ENCODE peak calls at places on chromosomes 16 and 17, in nine cellular contexts. F is A549, J is HCT116, D is SK-N-SH, I is K562, Y is GM12878, S is Panc1, W is HepG2, Z is HL-60. V is an unnamed sample.

GRCh38 chr16:54649846-54650245 is 280.8 kb upstream of the IRX5 start:
- DNase-seq in I (no peak), Y (no peak), W (no peak), S (no peak), Z (no peak), D (no peak), F (no peak), J (no peak), V (no peak)

GRCh38 chr16:57818377-57819055 is 16.2 kb upstream of the KIFC3 start:
- DNase-seq in S (no peak), Z (no peak), Y (no peak), W (no peak), F (no peak), J (no peak), I (no peak), D (no peak), V (no peak)

GRCh38 chr16:3087243-3087791 is 11.8 kb downstream of the ZSCAN10 start:
- DNase-seq in W (no peak), S (no peak), D (no peak), J (no peak), I (peak), Z (no peak), F (no peak), Y (no peak), V (peak)

GRCh38 chr17:43338886-43339516 is 59.8 kb upstream of the ARL4D start:
- DNase-seq in W (peak), S (no peak), D (no peak), F (no peak), Z (peak), Y (no peak), I (no peak), J (no peak), V (peak)

GRCh38 chr16:62392698-62393097 is 356.5 kb upstream of the CDH8 start:
- DNase-seq in Y (no peak), F (no peak), J (no peak), I (no peak), S (no peak), D (no peak), W (no peak), Z (no peak), V (no peak)

GRCh38 chr17:44359001-44359400 is 4.7 kb downstream of the FAM171A2 start:
- DNase-seq in F (no peak), W (no peak), Z (no peak), J (no peak), Y (no peak), S (no peak), D (no peak), I (no peak), V (no peak)

GRCh38 chr17:27322690-27323508 is 29.0 kb downstream of the WSB1 start:
- DNase-seq in S (no peak), J (no peak), Y (no peak), D (no peak), I (no peak), F (no peak), W (no peak), Z (no peak), V (no peak)

GRCh38 chr16:77993586-77993985 is 28.8 kb upstream of the CLEC3A start:
- DNase-seq in J (no peak), W (no peak), Z (no peak), D (no peak), F (no peak), I (no peak), Y (no peak), S (no peak), V (peak)

GRCh38 chr16:70437017-70437581 is 1.8 kb downstream of the ST3GAL2 start:
- DNase-seq in I (peak), Z (no peak), W (peak), S (no peak), F (no peak), J (no peak), D (peak), Y (no peak), V (peak)

GRCh38 chr17:64006361-64007088 is 8.4 kb downstream of the PRR29 start:
- DNase-seq in W (peak), S (no peak), F (no peak), I (peak), Z (no peak), Y (no peak), D (peak), J (no peak), V (no peak)

GRCh38 chr17:45306094-45306493 is 10.7 kb downstream of the MAP3K14 start:
- DNase-seq in J (no peak), I (no peak), F (no peak), D (no peak), Z (no peak), W (no peak), S (no peak), Y (no peak), V (no peak)

DNA sequence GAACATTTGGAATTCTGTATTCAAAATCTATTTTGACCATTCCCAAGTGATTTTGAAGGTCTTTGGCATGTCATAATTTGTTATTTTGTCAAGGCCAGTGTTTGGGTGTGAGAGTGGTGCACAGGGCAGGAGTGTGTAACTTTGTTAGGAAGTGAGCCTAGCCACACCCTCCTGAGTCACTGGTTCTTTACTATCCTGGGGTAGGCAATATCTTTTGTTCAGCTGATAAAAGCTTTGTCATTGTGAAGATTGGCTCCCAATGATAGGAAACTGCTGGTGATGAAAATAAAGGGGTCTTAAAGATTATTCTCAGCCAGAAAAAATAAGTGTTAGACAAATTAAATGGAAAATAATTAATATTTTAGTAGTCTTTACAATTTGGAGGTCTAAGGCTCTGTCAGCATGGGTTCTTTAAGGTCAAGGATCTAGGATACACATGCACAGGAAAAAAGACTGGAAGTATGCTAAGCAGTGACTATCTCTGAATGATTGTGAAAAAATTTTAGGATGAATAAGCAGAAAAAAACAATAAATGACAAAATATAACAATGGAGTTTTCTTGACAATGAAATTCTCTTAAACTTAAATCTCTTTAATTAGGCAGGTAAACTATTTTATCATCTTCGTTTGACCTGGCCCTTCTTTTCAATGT is 5.1 kb downstream of the UBN1 start:
- DNase-seq in D (no peak), F (peak), W (no peak), J (no peak), Z (no peak), S (no peak), I (peak), Y (no peak), V (no peak)
- H3K4me3 ChIP-seq in D (no peak), F (no peak), W (no peak), J (no peak), Z (no peak), S (no peak), I (no peak), Y (no peak), V (no peak)

GRCh38 chr17:7885357-7886226 is 3.0 kb upstream of the CHD3 start:
- DNase-seq in F (peak), Z (no peak), Y (no peak), S (no peak), D (peak), W (no peak), I (peak), J (no peak), V (peak)

GRCh38 chr17:7887482-7888183 is 956 bp upstream of the CHD3 start:
- DNase-seq in Y (peak), Z (peak), J (peak), W (peak), S (peak), D (peak), I (peak), F (peak), V (peak)

GRCh38 chr17:7884581-7885356 is 3.8 kb upstream of the CHD3 start:
- DNase-seq in F (no peak), I (peak), Y (no peak), J (no peak), W (no peak), D (peak), Z (no peak), S (no peak), V (peak)

GRCh38 chr17:7887038-7887481 is 1.5 kb upstream of the CHD3 start:
- DNase-seq in I (no peak), Z (peak), D (no peak), S (no peak), W (no peak), F (no peak), Y (no peak), J (no peak), V (peak)

GRCh38 chr17:7886227-7887037 is 2.2 kb upstream of the CHD3 start:
- DNase-seq in W (no peak), D (peak), J (no peak), Z (no peak), S (no peak), F (peak), I (no peak), Y (no peak), V (peak)
- TF ChIP-seq CTCF in W (peak), D (no peak), J (no peak), Z (no peak), S (no peak), F (no peak), I (peak), Y (peak), V (no peak)

DNA sequence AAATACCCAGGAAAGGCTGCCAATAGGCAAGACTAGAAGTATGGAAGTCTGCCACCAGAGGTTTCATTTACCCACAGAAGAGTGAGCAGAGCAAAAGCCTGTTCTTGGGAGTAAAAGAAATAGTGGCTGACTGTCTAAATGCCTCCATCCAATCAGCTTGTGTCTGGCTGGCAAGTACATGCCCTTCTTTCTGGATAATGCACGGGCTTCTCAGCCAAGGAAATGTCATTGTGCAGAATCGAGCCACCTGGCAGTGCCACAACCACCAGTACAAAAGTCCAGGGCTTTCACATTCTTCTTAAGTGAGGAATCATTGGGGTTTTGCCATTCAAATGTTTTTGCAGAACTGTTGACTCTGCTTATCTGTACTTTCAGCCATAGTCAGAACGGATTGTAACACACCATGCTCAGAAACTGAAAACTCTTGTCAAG is 10.1 kb upstream of the ERCC4 start:
- DNase-seq in I (no peak), F (no peak), S (no peak), Z (no peak), D (no peak), Y (no peak), J (no peak), W (peak), V (no peak)
- TF ChIP-seq REST in I (no peak), F (no peak), S (no peak), Z (no peak), D (no peak), Y (no peak), J (no peak), W (no peak), V (no peak)

DNA sequence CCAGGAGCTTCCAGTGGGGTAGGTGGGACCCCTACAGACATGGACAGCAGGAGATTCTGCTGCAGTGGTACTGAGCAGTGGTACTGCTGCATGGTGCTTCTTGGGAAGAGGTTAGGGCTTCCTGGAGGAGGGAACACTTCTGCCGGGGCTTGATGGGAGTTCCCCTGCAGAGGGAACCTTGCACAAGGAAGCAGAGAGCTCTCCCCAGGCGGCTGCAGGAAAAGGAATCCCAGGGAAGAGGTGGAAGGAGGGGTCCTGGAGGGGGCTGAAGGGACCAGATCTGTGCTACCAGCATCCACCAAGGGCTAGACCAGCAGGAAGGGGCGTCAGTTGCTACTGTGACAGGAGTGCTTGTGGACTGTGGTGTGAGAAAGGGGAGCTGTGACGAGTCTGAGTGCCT is 10.6 kb downstream of the RIPOR1 start:
- DNase-seq in F (no peak), I (no peak), S (no peak), Z (no peak), W (no peak), Y (no peak), D (no peak), J (no peak), V (peak)
- H3K4me3 ChIP-seq in F (no peak), I (no peak), S (no peak), Z (no peak), W (no peak), Y (no peak), D (no peak), J (no peak), V (peak)

GRCh38 chr17:58007781-58008706 is 998 bp upstream of the SRSF1 start:
- DNase-seq in W (no peak), I (no peak), F (no peak), Z (no peak), D (peak), J (no peak), S (no peak), Y (no peak), V (peak)
- TF ChIP-seq CTCF in W (no peak), I (no peak), F (no peak), Z (no peak), D (no peak), J (no peak), S (no peak), Y (no peak), V (peak)

DNA sequence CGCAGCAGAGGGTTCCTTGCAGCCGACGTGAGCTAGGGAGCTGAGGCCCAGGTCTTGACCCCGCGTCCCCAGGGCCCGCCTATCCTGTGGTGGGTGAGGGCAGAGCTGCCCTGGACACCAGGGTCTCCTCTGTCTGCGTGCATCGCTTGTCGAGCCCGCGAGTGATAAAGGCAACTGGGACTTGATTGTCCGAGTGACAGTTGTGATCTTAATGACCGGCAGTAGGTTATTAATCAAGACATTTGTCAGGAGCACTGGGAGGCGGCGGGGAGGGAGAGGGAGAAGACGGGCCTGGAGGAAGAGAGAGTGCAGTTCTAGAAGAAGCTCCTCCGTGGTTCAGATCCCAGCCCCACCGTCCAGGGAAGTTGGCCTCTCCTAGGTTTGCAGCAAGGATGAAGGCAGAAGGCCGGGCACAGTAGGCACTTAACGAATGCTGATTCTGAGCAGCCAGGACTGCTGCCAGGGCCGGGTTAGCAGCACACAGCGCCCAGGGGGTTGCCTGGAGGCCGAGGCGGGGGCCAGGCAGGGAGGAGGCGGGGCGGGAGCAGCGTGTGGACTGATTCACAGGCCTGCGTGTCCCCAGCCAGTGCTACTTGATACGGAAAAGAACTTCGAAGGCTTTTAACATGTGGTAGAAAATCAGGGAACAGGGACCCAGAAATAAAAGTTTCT is 11.3 kb upstream of the GSE1 start:
- DNase-seq in S (no peak), Z (no peak), I (peak), W (no peak), J (no peak), F (no peak), D (no peak), Y (no peak), V (no peak)
- TF ChIP-seq REST in S (no peak), Z (no peak), I (no peak), W (no peak), J (no peak), F (no peak), D (no peak), Y (no peak), V (no peak)

GRCh38 chr17:4743216-4743615 is 3.5 kb upstream of the CXCL16 start:
- DNase-seq in Z (no peak), Y (no peak), F (no peak), D (no peak), W (no peak), I (no peak), J (no peak), S (no peak), V (no peak)

GRCh38 chr17:4742133-4742532 is 2.4 kb upstream of the CXCL16 start:
- DNase-seq in D (no peak), Z (no peak), I (no peak), F (no peak), Y (no peak), W (no peak), S (no peak), J (no peak), V (no peak)

GRCh38 chr17:4743898-4744297 is 4.2 kb upstream of the CXCL16 start:
- DNase-seq in J (no peak), W (no peak), F (no peak), Z (no peak), D (no peak), Y (no peak), S (no peak), I (no peak), V (no peak)

GRCh38 chr17:4741544-4741943 is 1.8 kb upstream of the CXCL16 start:
- DNase-seq in W (no peak), J (no peak), F (no peak), Z (no peak), Y (no peak), I (no peak), D (no peak), S (no peak), V (no peak)

DNA sequence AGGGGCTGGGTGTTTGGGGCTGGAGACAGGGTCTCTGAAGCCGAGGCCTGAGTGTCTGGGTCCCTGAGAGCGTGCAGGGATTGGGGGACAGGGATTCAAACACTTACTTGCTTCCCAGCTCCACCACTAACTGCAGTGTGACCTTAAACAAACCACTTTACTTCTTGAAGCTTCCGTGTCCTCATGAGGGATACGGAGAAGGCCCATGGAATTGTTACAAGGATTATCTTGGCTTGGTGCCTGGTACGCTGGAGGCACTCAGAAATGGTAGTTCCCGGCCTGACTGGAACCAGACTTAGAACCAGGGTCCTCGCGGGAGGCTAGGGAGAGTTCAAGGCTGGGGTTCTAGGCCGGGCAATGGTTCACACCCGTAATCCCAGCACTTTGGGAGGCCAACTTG is 2.9 kb upstream of the CXCL16 start:
- DNase-seq in S (no peak), Y (no peak), W (no peak), F (no peak), J (no peak), D (no peak), Z (no peak), I (no peak), V (no peak)
- H3K4me3 ChIP-seq in S (no peak), Y (no peak), W (no peak), F (no peak), J (no peak), D (no peak), Z (no peak), I (no peak), V (no peak)

DNA sequence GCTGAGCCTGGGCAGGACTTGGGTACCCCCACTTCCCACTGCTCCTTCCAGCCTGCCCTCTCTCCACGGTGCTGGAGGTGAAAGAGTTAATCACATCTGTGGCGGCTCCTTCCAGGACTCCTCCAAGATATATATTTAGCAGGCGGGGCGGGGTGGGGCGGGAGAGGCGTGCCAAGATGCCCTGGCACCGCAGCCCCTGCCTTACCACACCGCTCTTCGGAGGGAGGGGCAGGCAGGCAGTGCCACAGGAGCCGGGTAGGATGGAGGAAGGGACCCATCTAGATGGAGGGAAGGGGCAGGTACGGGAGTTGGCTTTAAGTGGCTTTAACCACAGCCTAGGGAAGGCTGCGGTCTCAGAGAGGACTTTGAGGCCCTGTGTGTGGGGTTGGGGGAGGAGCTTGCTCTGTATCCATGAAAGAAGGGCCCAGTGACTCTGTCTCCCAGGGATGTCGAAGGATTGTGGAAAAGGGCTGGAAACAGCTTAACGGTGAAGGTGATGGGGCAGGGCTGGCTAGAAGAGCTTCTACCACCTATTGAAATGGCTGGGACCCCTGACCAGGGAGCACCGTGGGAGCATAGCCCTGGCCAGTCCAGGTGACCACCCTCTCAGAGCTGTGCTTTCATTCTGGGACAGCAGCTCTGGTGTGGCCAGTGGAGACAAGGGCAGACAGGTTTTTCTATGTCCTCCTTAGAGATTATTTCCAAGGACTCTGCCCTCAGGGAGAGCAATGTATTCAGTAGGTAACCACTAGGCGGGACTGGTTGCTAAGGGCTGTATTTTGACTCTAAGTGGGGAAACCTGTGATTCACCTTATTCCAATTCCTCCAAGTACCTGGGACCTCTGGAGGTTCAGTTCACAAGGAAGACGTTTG is 13.0 kb downstream of the GPR142 start:
- DNase-seq in S (no peak), D (no peak), I (no peak), Y (no peak), F (no peak), J (peak), W (no peak), Z (no peak), V (peak)
- TF ChIP-seq CTCF in S (no peak), D (no peak), I (peak), Y (peak), F (peak), J (peak), W (peak), Z (no peak), V (peak)

V was measured in GM23338.